ENCODE peak calls at places on chromosomes 4 and X, in ten cellular contexts. V, G, T, W, Q, S, M, C, F and K are unnamed samples.

GRCh38 chr4:151540728-151541437 is 131.9 kb downstream of the FHIP1A start:
- DNase-seq in M (peak; percentile 88), T (peak; percentile 92), Q (peak; percentile 93), C (no peak), G (peak; percentile 92), W (peak; percentile 98), F (no peak), S (no peak), V (peak; percentile 65), K (peak; percentile 68)

GRCh38 chrX:16436348-16437188 is 213.4 kb upstream of the S100G start:
- DNase-seq in Q (peak; percentile 74), V (peak; percentile 63), S (peak; percentile 62), M (peak; percentile 40), C (peak; percentile 48), W (peak; percentile 81), G (peak; percentile 87), F (peak; percentile 79), T (peak; percentile 84), K (no peak)

GRCh38 chr4:183636923-183637322 is 22.1 kb downstream of the RWDD4 start:
- DNase-seq in W (no peak), V (no peak), S (no peak), G (peak; percentile 46), Q (no peak), F (peak; percentile 29), C (no peak), M (no peak), T (peak; percentile 34), K (no peak)

GRCh38 chrX:140948827-140949226 is 53.6 kb upstream of the SPANXB1 start:
- DNase-seq in T (no peak), M (no peak), V (no peak), C (no peak), G (no peak), W (no peak), Q (no peak), S (no peak), F (no peak), K (no peak)

GRCh38 chrX:156000361-156000926 is 2.9 kb downstream of the IL9R start:
- DNase-seq in S (no peak), V (no peak), Q (no peak), C (no peak), T (no peak), F (no peak), G (no peak), M (no peak), W (no peak), K (no peak)

GRCh38 chr4:11514780-11515432 is 86.2 kb upstream of the HS3ST1 start:
- DNase-seq in M (no peak), S (no peak), T (no peak), G (no peak), W (no peak), Q (no peak), V (no peak), C (no peak), F (no peak), K (no peak)

GRCh38 chr4:26412381-26413372 is 77.6 kb downstream of the CCKAR start:
- DNase-seq in F (no peak), V (no peak), G (no peak), W (no peak), M (peak; percentile 35), Q (no peak), T (no peak), C (no peak), S (no peak), K (no peak)

GRCh38 chrX:137195296-137195695 is 161.5 kb upstream of the GPR101 start:
- DNase-seq in W (no peak), Q (no peak), F (no peak), S (no peak), G (no peak), C (no peak), M (no peak), V (no peak), T (no peak), K (no peak)

GRCh38 chr4:121846662-121847061 is 23.0 kb upstream of the CCNA2 start:
- DNase-seq in G (no peak), T (no peak), V (no peak), C (no peak), W (no peak), M (no peak), S (no peak), F (no peak), Q (no peak), K (no peak)

GRCh38 chr4:170127758-170128157 is 38.0 kb upstream of the AADAT start:
- DNase-seq in T (no peak), F (no peak), V (no peak), C (no peak), G (no peak), S (no peak), W (no peak), Q (no peak), M (no peak), K (no peak)

GRCh38 chrX:2228466-2228865 is 272.3 kb downstream of the DHRSX start:
- DNase-seq in T (no peak), F (no peak), G (no peak), V (no peak), Q (no peak), M (no peak), C (no peak), S (no peak), W (no peak), K (no peak)

GRCh38 chr4:35885081-35885480 is 359.2 kb downstream of the ARAP2 start:
- DNase-seq in G (no peak), W (no peak), S (no peak), Q (no peak), T (no peak), C (no peak), M (no peak), V (no peak), F (no peak), K (no peak)

GRCh38 chrX:43974076-43974475 is 886 bp upstream of the NDP start:
- DNase-seq in M (no peak), V (no peak), Q (no peak), W (no peak), T (no peak), C (no peak), F (no peak), G (no peak), S (no peak), K (no peak)

GRCh38 chrX:43973249-43973672 is at the start of gene NDP:
- DNase-seq in T (peak; percentile 41), F (peak; percentile 37), V (no peak), M (no peak), Q (no peak), G (no peak), S (no peak), W (peak; percentile 16), C (no peak), K (no peak)

GRCh38 chrX:43970528-43970927 is 2.7 kb downstream of the NDP start:
- DNase-seq in Q (no peak), F (no peak), M (no peak), W (peak; percentile 81), G (no peak), T (peak; percentile 73), S (no peak), C (no peak), V (no peak), K (no peak)

GRCh38 chrX:43969504-43970501 is 3.4 kb downstream of the NDP start:
- DNase-seq in T (peak; percentile 51), W (peak; percentile 76), S (no peak), C (no peak), F (peak; percentile 17), G (peak; percentile 56), Q (no peak), V (no peak), M (no peak), K (no peak)

GRCh38 chrX:43971966-43972961 is 926 bp downstream of the NDP start:
- DNase-seq in W (peak; percentile 25), F (no peak), G (no peak), S (no peak), T (peak; percentile 57), M (no peak), Q (no peak), C (no peak), V (no peak), K (no peak)
- H3K4me3 ChIP-seq in W (peak overlapping the region; percentile 36), F (peak overlapping the region; percentile 65), G (peak overlapping the region; percentile 47), S (peak overlapping the region; percentile 53), T (peak overlapping the region; percentile 55), M (peak overlapping the region; percentile 13), Q (peak overlapping the region; percentile 36), C (no peak overlapping the region), V (no peak overlapping the region), K (no peak overlapping the region)

DNA sequence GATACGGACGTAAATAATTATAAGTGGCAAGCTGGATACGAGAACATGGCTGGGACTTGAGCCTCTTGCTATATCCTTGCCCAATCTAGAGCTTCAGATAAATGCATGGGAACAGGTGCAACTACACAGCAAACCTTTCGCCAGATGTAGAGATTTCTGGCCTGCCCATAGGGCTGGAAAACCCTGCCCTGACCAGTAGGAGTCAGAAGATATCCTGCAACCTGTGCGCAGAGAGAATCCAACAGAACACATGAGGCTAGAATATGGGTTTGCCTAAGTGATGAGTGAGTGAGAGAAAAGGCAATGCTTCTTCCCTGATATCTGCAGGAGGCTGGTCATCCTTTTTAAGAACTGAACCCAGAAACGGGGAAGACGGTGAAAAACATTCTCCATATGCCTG is 805.3 kb upstream of the TENM3 start:
- DNase-seq in T (no peak), Q (no peak), V (no peak), F (peak; percentile 17), W (no peak), S (no peak), C (no peak), G (no peak), M (no peak), K (no peak)
- TF ChIP-seq CTCF in T (no peak), Q (no peak), V (no peak), F (peak; percentile 29), W (no peak), S (no peak), C (no peak), G (no peak), M (no peak), K (no peak)

DNA sequence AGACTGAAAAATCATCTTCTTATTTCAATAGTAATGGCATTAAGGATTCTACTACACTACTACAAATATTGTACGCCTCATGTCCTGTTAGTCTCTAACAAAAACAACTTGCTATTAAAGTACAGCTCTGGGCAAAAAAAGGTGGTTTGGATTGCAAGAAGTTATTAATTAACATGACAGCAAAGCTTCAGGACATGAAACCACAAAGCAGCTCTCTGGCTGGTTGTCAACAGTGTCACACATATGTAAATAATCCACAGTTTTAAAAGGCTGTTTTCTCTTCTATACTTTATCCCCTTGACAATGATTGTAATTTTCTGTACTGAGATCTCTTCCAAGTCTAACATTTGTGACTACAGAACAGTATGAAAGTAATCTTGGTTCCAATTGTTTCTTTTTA is 19.7 kb downstream of the DCHS2 start:
- DNase-seq in M (peak; percentile 30), W (peak; percentile 12), F (no peak), V (no peak), G (no peak), T (peak; percentile 24), S (no peak), Q (no peak), C (no peak), K (no peak)
- H3K4me3 ChIP-seq in M (no peak overlapping the region), W (no peak overlapping the region), F (no peak overlapping the region), V (no peak overlapping the region), G (no peak overlapping the region), T (no peak overlapping the region), S (no peak overlapping the region), Q (no peak overlapping the region), C (no peak overlapping the region), K (no peak overlapping the region)

DNA sequence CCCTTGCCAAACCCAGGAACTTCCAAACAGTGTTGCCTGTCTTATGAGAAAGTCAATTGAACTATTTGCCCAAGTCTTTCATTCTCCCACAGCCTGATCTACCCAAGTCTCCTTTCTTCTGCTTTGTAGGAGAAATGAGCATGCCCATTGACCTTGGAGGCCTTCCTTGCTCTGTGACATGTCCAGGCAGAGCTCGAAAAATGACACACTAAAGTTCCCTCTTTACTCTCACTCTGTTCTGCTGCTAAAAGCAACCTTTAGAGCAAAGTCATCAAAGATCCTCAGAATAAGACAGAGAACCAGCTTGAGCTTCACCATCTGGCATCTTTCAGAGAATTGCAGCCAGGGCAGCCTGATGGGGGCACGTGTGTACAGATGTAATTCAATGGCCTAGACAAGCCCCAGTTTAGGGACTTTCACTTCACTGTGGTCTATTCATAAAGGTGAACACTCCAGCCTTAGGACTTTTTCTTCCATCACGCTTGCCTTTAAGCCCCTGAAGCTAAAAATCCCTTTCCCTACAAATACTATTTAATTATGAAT is 136.4 kb downstream of the AMELX start:
- DNase-seq in M (no peak), G (no peak), S (no peak), Q (no peak), T (no peak), C (no peak), W (no peak), F (no peak), V (no peak), K (no peak)
- TF ChIP-seq CTCF in M (no peak), G (no peak), S (no peak), Q (no peak), T (no peak), C (no peak), W (no peak), F (no peak), V (no peak), K (no peak)